ENCODE peak calls at places on chromosomes 7 and 10, in nine cellular contexts. I is adipocyte; X is prostate gland; P is mucosa of gallbladder; N is stimulated activated CD8-positive, alpha-beta memory T cell treated with anti-CD3 and anti-CD28 coated beads, Interleukin-7, amount 100 ng/mL, for 4 hours; R is HS-5; L is lower lobe of right lung; K is GM04504; S is activated T-helper 1 cell treated with anti-CD3 and anti-CD28 coated beads, Interleukin-12 subunit alpha, Interleukin-12 subunit beta, Interleukin-2, Interleukin-4 antibody, amounts not matched to agents 30 ng/mL and 10 ng/mL and 1 ng/mL, durations not matched to agents 14 hours and 24 hours and 36 hours. O is an unnamed sample.

GRCh38 chr7:73850781-73851207 is 8.5 kb upstream of the METTL27 start:
- DNase-seq in R (peak; percentile 99), S (no peak), K (peak; percentile 98), L (no peak), I (peak; percentile 98), P (peak; percentile 50), N (no peak), X (no peak), O (peak; percentile 99)

GRCh38 chr7:101705327-101705726 is 76.2 kb upstream of the MYL10 start:
- DNase-seq in X (no peak), K (no peak), N (no peak), S (no peak), L (no peak), R (no peak), P (no peak), I (no peak), O (no peak)

GRCh38 chr10:121860810-121861209 is 67.0 kb downstream of the ATE1 start:
- DNase-seq in K (no peak), N (no peak), R (no peak), X (no peak), L (no peak), S (no peak), P (no peak), I (no peak), O (no peak)

GRCh38 chr7:50826371-50827172 is 43.9 kb upstream of the GRB10 start:
- DNase-seq in I (peak; percentile 58), P (no peak), L (no peak), R (peak; percentile 85), K (peak; percentile 46), X (no peak), N (peak; percentile 9), S (peak; percentile 33), O (peak; percentile 20)

GRCh38 chr10:105063796-105064195 is 422.7 kb downstream of the SORCS3 start:
- DNase-seq in N (no peak), I (no peak), S (no peak), X (no peak), R (no peak), K (no peak), L (no peak), P (peak; percentile 47), O (peak; percentile 5)

GRCh38 chr7:88761779-88762178 is 2.3 kb downstream of the ZNF804B start:
- DNase-seq in K (no peak), R (no peak), P (no peak), I (no peak), S (no peak), L (no peak), N (no peak), X (no peak), O (no peak)

GRCh38 chr10:29559996-29560395 is 74.8 kb downstream of the SVIL start:
- DNase-seq in I (no peak), X (no peak), P (no peak), L (no peak), R (no peak), K (no peak), N (no peak), S (no peak), O (no peak)

GRCh38 chr10:113692271-113692670 is 12.6 kb downstream of the CASP7 start:
- DNase-seq in I (no peak), S (no peak), N (no peak), K (no peak), L (no peak), R (no peak), P (no peak), X (no peak), O (no peak)

GRCh38 chr7:34075543-34075942 is 170.2 kb downstream of the BMPER start:
- DNase-seq in P (no peak), X (no peak), S (no peak), I (no peak), N (no peak), L (no peak), K (no peak), R (no peak), O (no peak)

GRCh38 chr7:94206295-94206694 is 188.4 kb upstream of the COL1A2 start:
- DNase-seq in I (peak; percentile 68), X (no peak), P (no peak), R (no peak), K (no peak), L (no peak), N (no peak), S (no peak), O (no peak)

GRCh38 chr10:113780681-113781250 is 29.3 kb downstream of the PLEKHS1 start:
- DNase-seq in P (no peak), R (no peak), N (no peak), S (no peak), I (no peak), K (no peak), L (no peak), X (no peak), O (no peak)

GRCh38 chr7:77727936-77728701 is 31.9 kb downstream of the RSBN1L start:
- DNase-seq in I (peak; percentile 74), R (no peak), X (no peak), P (no peak), K (peak; percentile 29), N (no peak), S (no peak), L (no peak), O (peak; percentile 53)

O was measured in fibroblast of the conjunctiva.